ENCODE peak calls at places on chromosomes 13 and 19, in four cellular contexts. K is heart left ventricle, H is ovary, R is A549. J is an unnamed sample.

GRCh38 chr13:78978381-78978998 is 319.5 kb upstream of the OBI1 start:
- DNase-seq in H (no peak), R (peak), K (no peak), J (no peak)

GRCh38 chr13:106052200-106052767 is 483.2 kb downstream of the EFNB2 start:
- DNase-seq in H (no peak), K (no peak), R (no peak), J (no peak)

GRCh38 chr13:106899444-106899843 is 331.5 kb upstream of the ARGLU1 start:
- DNase-seq in R (peak), K (no peak), H (no peak), J (no peak)

GRCh38 chr13:75855216-75855615 is 219.1 kb downstream of the LMO7 start:
- DNase-seq in H (no peak), K (no peak), R (no peak), J (no peak)

GRCh38 chr13:98879965-98880364 is 97.9 kb downstream of the DOCK9 start:
- DNase-seq in K (no peak), R (no peak), H (no peak), J (no peak)

GRCh38 chr13:30978981-30979956 is 46.8 kb downstream of the TEX26 start:
- DNase-seq in K (no peak), H (no peak), R (peak), J (no peak)

GRCh38 chr13:30353601-30354000 is 46.2 kb upstream of the KATNAL1 start:
- DNase-seq in H (no peak), K (no peak), R (no peak), J (no peak)

GRCh38 chr13:109803822-109804221 is 17.4 kb upstream of the IRS2 start:
- DNase-seq in H (no peak), R (no peak), K (no peak), J (no peak)

GRCh38 chr19:45638930-45639729 is at the start of gene EML2:
- DNase-seq in K (peak), R (peak), H (peak), J (peak)

GRCh38 chr13:96822900-96823299 is 171.4 kb downstream of the OXGR1 start:
- DNase-seq in H (no peak), R (peak), K (no peak), J (no peak)

GRCh38 chr13:36718146-36718545 is 44.3 kb downstream of the SERTM1 start:
- DNase-seq in R (no peak), H (no peak), K (no peak), J (no peak)

GRCh38 chr19:14061751-14062557 is at the start of gene PALM3:
- DNase-seq in K (no peak), R (no peak), H (no peak), J (no peak)

GRCh38 chr13:97367427-97367826 is 66.5 kb upstream of the RAP2A start:
- DNase-seq in K (no peak), H (no peak), R (no peak), J (no peak)

GRCh38 chr19:607301-608154 is 17.8 kb downstream of the HCN2 start:
- DNase-seq in H (no peak), R (no peak), K (no peak), J (no peak)

GRCh38 chr19:51020988-51021651 is 1.6 kb upstream of the KLK10 start:
- DNase-seq in R (peak), K (no peak), H (peak), J (no peak)

GRCh38 chr13:46565808-46566750 is 13.1 kb downstream of the LRCH1 start:
- DNase-seq in H (no peak), R (no peak), K (no peak), J (no peak)

GRCh38 chr19:12015753-12016116 is 19.7 kb downstream of the ZNF433 start:
- DNase-seq in K (no peak), H (no peak), R (no peak), J (no peak)

GRCh38 chr19:572891-573825 is 762 bp downstream of the BSG start:
- DNase-seq in R (peak), K (peak), H (peak), J (peak)

GRCh38 chr13:49366841-49367240 is 77.0 kb downstream of the CAB39L start:
- DNase-seq in H (no peak), R (no peak), K (no peak), J (no peak)

GRCh38 chr19:51305479-51305878 is 6.0 kb upstream of the IGLON5 start:
- DNase-seq in R (no peak), H (no peak), K (no peak), J (no peak)

GRCh38 chr19:34667349-34668076 is 9.4 kb downstream of the SCGB2B2 start:
- DNase-seq in H (no peak), K (no peak), R (no peak), J (no peak)

GRCh38 chr19:32650671-32651070 is 24.3 kb downstream of the ANKRD27 start:
- DNase-seq in R (no peak), K (no peak), H (no peak), J (no peak)

GRCh38 chr13:36746051-36746450 is 72.2 kb downstream of the SERTM1 start:
- DNase-seq in R (no peak), K (no peak), H (no peak), J (no peak)

GRCh38 chr19:45528744-45529453 is 21.6 kb downstream of the VASP start:
- DNase-seq in R (peak), H (peak), K (no peak), J (no peak)

GRCh38 chr13:110339975-110340550 is 33.0 kb downstream of the COL4A2 start:
- DNase-seq in H (no peak), K (no peak), R (no peak), J (no peak)

GRCh38 chr19:7859766-7860165 is 14.4 kb downstream of the PRR36 start:
- DNase-seq in R (no peak), H (no peak), K (no peak), J (peak)

GRCh38 chr19:1967087-1967608 is 26.2 kb downstream of the CSNK1G2 start:
- DNase-seq in K (no peak), H (no peak), R (no peak), J (no peak)

GRCh38 chr13:24203726-24204295 is 43.3 kb downstream of the SPATA13 start:
- DNase-seq in R (no peak), H (no peak), K (no peak), J (no peak)

GRCh38 chr19:42191855-42192254 is 25.6 kb downstream of the DEDD2 start:
- DNase-seq in K (no peak), H (no peak), R (peak), J (no peak)
- TF ChIP-seq POLR2A in K (no peak), H (no peak), R (no peak), J (no peak)

DNA sequence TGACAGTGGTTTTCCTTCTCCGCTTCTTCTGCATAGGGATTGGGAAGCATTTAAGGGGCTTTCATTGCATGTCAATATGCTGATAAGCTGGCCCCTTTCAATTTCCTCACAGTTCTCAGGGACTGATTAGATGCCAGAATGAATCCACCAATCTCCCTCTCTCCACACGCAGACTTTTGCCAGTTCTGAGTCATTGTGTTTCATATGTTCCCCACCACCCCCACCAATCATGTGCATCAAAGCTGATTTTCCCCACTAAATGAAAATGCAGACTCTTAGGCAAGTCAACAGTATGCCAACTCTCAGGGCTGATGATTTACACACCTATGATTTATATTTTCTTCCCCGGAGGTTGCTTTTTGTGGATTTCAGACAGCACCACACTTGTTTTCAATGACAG is 47.8 kb upstream of the C13orf42 start:
- DNase-seq in K (no peak), H (no peak), R (no peak), J (no peak)
- H3K27ac ChIP-seq in K (no peak), H (no peak), R (no peak), J (no peak)

DNA sequence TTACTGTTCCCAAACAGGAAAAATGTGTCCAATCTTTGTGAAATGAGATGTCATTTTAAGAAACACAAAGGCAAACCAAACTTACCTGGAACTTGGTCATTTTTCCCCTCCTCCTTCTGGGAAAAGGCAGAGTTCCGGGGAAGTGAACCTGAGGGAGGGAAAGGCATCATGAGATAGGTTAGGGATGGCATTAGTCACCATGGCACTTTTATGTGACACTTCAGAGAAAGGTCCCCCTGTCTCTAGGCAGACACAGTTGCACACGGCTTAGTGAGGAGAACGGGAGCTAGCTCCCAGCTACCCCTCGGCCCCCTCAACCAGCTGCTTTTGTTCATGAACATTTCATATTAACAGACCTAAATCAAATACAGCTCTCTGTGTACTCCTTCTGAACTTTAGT is 1.5 kb downstream of the ZNF235 start:
- DNase-seq in R (no peak), H (no peak), K (no peak), J (no peak)
- H3K4me3 ChIP-seq in R (no peak), H (no peak), K (peak), J (peak)

GRCh38 chr13:33441015-33441414 is 155.5 kb upstream of the STARD13 start:
- DNase-seq in K (no peak), H (no peak), R (peak), J (no peak)
- TF ChIP-seq POLR2A in K (no peak), H (no peak), R (no peak), J (no peak)

J was measured in spleen.